ENCODE peak calls at places on chromosomes 16 and 17, in four cellular contexts. One of them, this sample, is unnamed.

GRCh38 chr17:77320501-77321256 is 179.9 kb downstream of the SEC14L1 start:
- DNase-seq in amniotic stem cell: no peak
- DNase-seq in cardiac muscle cell: peak; percentile 42
- DNase-seq in NCI-H510A treated with DMSO at 0.1 percent for 48 hours: no peak
- DNase-seq in this sample: no peak

GRCh38 chr16:53913082-53913870 is 209.3 kb downstream of the FTO start:
- DNase-seq in amniotic stem cell: no peak
- DNase-seq in cardiac muscle cell: peak; percentile 96
- DNase-seq in NCI-H510A treated with DMSO at 0.1 percent for 48 hours: no peak
- DNase-seq in this sample: no peak

GRCh38 chr16:4613636-4614570 is 785 bp downstream of the UBALD1 start:
- DNase-seq in amniotic stem cell: no peak
- DNase-seq in cardiac muscle cell: peak; percentile 58
- DNase-seq in NCI-H510A treated with DMSO at 0.1 percent for 48 hours: no peak
- DNase-seq in this sample: no peak

GRCh38 chr16:74743668-74744299 is 30.8 kb downstream of the FA2H start:
- DNase-seq in amniotic stem cell: peak; percentile 46
- DNase-seq in cardiac muscle cell: peak; percentile 20
- DNase-seq in NCI-H510A treated with DMSO at 0.1 percent for 48 hours: peak; percentile 81
- DNase-seq in this sample: no peak

GRCh38 chr17:63929860-63930766 is 2.0 kb downstream of the CD79B start:
- DNase-seq in amniotic stem cell: no peak
- DNase-seq in cardiac muscle cell: peak; percentile 14
- DNase-seq in NCI-H510A treated with DMSO at 0.1 percent for 48 hours: no peak
- DNase-seq in this sample: no peak

GRCh38 chr17:74833501-74834361 is 26.0 kb downstream of the GRIN2C start:
- DNase-seq in amniotic stem cell: peak; percentile 7
- DNase-seq in cardiac muscle cell: no peak
- DNase-seq in NCI-H510A treated with DMSO at 0.1 percent for 48 hours: peak; percentile 18
- DNase-seq in this sample: no peak

GRCh38 chr17:1645207-1646171 is at the start of gene SCARF1:
- DNase-seq in amniotic stem cell: no peak
- DNase-seq in cardiac muscle cell: no peak
- DNase-seq in NCI-H510A treated with DMSO at 0.1 percent for 48 hours: no peak
- DNase-seq in this sample: no peak

GRCh38 chr16:46980926-46981325 is 7.5 kb upstream of the DNAJA2 start:
- DNase-seq in amniotic stem cell: no peak
- DNase-seq in cardiac muscle cell: peak; percentile 49
- DNase-seq in NCI-H510A treated with DMSO at 0.1 percent for 48 hours: no peak
- DNase-seq in this sample: no peak

GRCh38 chr17:57946798-57947358 is 8.3 kb downstream of the CUEDC1 start:
- DNase-seq in amniotic stem cell: no peak
- DNase-seq in cardiac muscle cell: peak; percentile 66
- DNase-seq in NCI-H510A treated with DMSO at 0.1 percent for 48 hours: peak; percentile 92
- DNase-seq in this sample: no peak